ENCODE peak calls at places on chromosomes 7 and 10, in five cellular contexts. C, R, V, T and D are unnamed samples.

GRCh38 chr10:130741901-130742625 is 569.5 kb downstream of the TCERG1L start:
- DNase-seq in V (no peak), R (no peak), C (no peak), T (no peak), D (no peak)

GRCh38 chr7:148701414-148701813 is 2.7 kb downstream of the CUL1 start:
- DNase-seq in R (no peak), V (no peak), C (no peak), T (no peak), D (no peak)

GRCh38 chr10:78846770-78847169 is 222.0 kb upstream of the ZMIZ1 start:
- DNase-seq in T (no peak), V (peak; percentile 60), C (peak; percentile 61), R (no peak), D (no peak)

GRCh38 chr7:47283497-47284131 is 298.3 kb downstream of the TNS3 start:
- DNase-seq in R (no peak), C (no peak), V (no peak), T (no peak), D (no peak)

GRCh38 chr7:1663243-1663642 is 6.8 kb upstream of the ELFN1 start:
- DNase-seq in C (no peak), T (no peak), R (no peak), V (peak; percentile 18), D (no peak)

GRCh38 chr10:103763374-103764202 is 91.8 kb downstream of the SH3PXD2A start:
- DNase-seq in V (no peak), C (no peak), R (peak; percentile 26), T (peak; percentile 63), D (no peak)

GRCh38 chr7:40822861-40823260 is 688.1 kb downstream of the SUGCT start:
- DNase-seq in C (no peak), R (no peak), V (no peak), T (no peak), D (no peak)

GRCh38 chr10:112250555-112250954 is 32.6 kb upstream of the TECTB start:
- DNase-seq in V (no peak), R (no peak), T (no peak), C (no peak), D (no peak)

GRCh38 chr10:57706576-57707299 is 561.0 kb downstream of the IPMK start:
- DNase-seq in R (no peak), C (no peak), V (no peak), T (no peak), D (no peak)

GRCh38 chr10:70564901-70565351 is 37.6 kb downstream of the PRF1 start:
- DNase-seq in C (no peak), R (no peak), V (no peak), T (peak; percentile 37), D (no peak)

GRCh38 chr7:1246871-1247526 is 14.3 kb downstream of the UNCX start:
- DNase-seq in T (no peak), V (no peak), C (no peak), R (no peak), D (no peak)

GRCh38 chr10:26520575-26520974 is 82.4 kb downstream of the APBB1IP start:
- DNase-seq in C (no peak), V (no peak), R (no peak), T (no peak), D (no peak)

GRCh38 chr7:80133361-80134104 is 1.1 kb upstream of the GNAI1 start:
- DNase-seq in T (no peak), V (no peak), R (no peak), C (no peak), D (no peak)

GRCh38 chr7:117828831-117829230 is 44.4 kb downstream of the CTTNBP2 start:
- DNase-seq in C (no peak), T (no peak), V (no peak), R (no peak), D (no peak)

GRCh38 chr10:14240253-14241189 is 90.2 kb downstream of the FRMD4A start:
- DNase-seq in V (no peak), R (no peak), C (no peak), T (peak; percentile 13), D (no peak)

GRCh38 chr7:105017263-105018051 is 3.5 kb downstream of the KMT2E start:
- DNase-seq in V (no peak), R (no peak), T (peak; percentile 46), C (no peak), D (no peak)

GRCh38 chr7:127873151-127873550 is 158.1 kb downstream of the LRRC4 start:
- DNase-seq in V (no peak), C (no peak), R (no peak), T (no peak), D (no peak)

GRCh38 chr10:43686414-43686813 is 37.7 kb upstream of the ZNF32 start:
- DNase-seq in R (peak; percentile 42), V (no peak), T (no peak), C (no peak), D (no peak)
- TF ChIP-seq CTCF in R (peak; percentile 15), V (no peak), T (no peak), C (peak; percentile 28), D (peak; percentile 27)

DNA sequence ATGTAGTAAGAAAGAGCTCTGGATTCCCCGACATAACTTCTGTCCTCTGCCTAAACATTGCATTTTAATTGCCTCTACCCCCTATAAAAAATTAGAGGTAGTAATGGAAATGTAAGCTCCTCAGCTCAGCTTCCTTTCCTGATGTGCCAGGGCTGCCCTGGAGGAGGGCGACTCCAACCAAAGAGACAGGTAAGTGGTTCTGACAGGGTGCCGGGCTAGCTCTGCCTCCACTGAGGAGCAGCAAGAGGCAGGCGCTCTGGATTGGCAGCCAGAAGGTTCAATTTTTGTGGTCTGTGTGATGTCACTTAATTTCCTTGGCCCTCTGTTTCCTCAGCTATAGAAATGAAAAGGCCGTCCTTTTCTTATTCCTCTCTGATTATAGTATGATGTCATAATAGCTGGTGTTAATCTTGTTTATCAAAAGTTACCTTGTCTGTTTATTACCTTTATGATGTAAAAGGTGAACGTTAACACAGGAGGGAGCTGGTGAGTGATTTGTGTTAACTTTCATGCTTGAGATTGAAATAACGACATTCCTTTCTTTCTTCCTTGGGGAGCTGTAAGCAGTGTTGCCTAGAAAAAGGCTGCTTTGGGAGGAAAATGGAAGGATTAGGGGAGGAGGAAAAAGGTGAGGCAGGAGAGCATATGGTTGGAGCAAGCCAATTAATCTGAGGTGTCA is 51.8 kb downstream of the ANLN start:
- DNase-seq in T (no peak), R (no peak), V (no peak), C (no peak), D (no peak)
- TF ChIP-seq CTCF in T (no peak), R (no peak), V (no peak), C (no peak), D (no peak)

GRCh38 chr10:53298443-53298842 is 525.9 kb upstream of the MBL2 start:
- DNase-seq in C (no peak), R (no peak), T (no peak), V (no peak), D (no peak)
- TF ChIP-seq CTCF in C (no peak), R (no peak), T (no peak), V (no peak), D (no peak)

DNA sequence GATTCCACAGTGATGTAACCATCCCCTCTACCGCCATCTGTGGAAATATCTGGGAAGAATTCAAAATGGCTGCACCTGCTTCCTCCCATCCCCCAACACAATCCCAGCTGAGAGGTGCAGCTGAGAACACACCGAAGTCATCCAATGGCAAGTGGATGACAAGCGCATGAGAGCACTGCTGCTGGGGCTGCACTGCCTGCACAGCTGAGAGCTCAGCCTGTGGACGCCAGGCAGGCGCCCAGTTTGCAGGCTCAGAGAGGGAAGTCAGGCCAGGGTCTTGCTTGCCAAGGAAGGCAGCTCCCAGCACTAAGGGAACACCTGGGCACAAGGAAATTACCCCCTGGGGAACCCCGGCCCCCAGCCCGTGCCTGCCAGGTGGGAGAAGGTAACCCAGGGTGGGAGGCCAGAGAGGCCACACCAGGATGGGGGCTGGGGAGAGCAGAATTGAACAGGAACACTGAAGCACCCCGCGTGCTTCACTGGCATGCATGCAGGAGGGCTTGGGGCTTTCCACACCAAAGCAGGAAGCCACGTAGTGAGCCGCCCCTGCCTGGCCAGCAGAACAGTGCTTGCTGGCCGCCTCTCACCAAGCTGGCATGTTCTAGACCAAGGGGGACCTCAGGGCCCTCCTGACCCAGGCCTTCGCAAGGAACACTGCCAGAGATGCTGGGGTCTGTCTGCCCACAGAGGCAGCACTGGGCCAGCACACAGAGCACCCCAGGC is 46.2 kb downstream of the FAM53B start:
- DNase-seq in T (peak; percentile 72), R (no peak), C (no peak), V (no peak), D (peak; percentile 63)
- TF ChIP-seq CTCF in T (no peak), R (no peak), C (no peak), V (no peak), D (no peak)

DNA sequence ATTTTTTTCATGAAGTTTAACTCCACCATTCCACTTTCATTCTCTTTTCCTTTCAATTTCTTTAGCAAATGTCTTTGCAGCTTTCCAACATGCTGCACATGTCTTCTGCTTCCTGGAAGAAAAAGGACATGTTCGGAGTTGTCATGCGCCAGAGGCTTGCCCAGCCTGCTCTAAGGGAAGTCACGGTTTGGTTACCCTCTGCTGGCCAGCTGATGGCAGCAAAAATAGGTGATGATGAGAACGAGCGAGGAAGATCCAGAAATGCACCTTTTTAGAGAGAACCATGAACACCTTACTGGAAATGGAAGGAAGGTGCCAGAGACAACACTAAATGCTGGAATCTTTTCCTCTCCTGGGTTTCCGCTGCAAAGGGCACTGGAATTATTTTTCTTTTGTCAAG is 4.9 kb upstream of the ZSCAN21 start:
- DNase-seq in V (no peak), C (no peak), R (no peak), T (peak; percentile 64), D (peak; percentile 30)
- TF ChIP-seq CTCF in V (no peak), C (no peak), R (peak; percentile 11), T (peak; percentile 14), D (peak; percentile 10)

GRCh38 chr7:129644634-129645230 is 33.2 kb downstream of the NRF1 start:
- DNase-seq in C (no peak), R (peak; percentile 35), T (peak; percentile 17), V (no peak), D (no peak)
- TF ChIP-seq CTCF in C (peak; percentile 60), R (peak; percentile 86), T (no peak), V (no peak), D (peak; percentile 21)

DNA sequence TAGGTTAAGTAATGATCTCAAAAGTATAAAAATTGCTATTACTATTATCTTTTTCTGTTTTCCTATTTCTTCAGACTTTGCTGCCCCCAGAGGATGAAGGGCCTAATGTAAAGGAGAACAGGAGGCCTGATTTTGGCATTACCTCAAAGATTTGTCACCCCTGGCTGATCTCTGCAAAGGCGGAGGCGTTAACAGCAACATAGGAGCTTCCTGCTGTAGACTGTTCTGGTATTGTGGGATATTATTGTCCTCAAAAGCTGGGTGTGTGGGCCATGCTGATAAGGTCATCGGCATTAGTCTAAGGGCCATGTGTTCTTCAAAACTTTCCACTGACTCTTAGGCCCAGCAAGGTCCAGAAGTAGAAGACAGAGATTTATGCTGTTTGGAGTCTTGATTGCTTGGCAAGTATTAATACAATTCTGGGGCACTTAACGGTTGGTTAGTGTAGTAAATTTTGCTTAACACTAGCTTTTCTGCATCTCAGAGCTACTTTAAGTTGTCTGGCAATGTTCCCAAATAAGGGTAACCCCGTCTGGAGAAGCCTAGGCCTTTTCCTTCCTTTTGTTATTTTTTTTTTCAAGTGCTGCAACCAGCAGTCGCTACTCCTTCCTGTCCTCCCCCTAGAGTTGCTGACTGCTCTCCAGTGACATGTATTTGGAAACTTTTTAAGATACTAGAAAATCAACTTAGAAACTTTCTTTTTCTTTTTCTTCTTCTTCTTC is 14.0 kb upstream of the ENTPD1 start:
- DNase-seq in V (peak; percentile 60), T (peak; percentile 77), C (no peak), R (peak; percentile 37), D (peak; percentile 44)
- TF ChIP-seq CTCF in V (no peak), T (peak; percentile 41), C (peak; percentile 37), R (peak; percentile 25), D (peak; percentile 40)